ENCODE peak calls at places on chromosomes 1 and 21, in six cellular contexts. W is A549; H is cardiac muscle cell; T is lower lobe of right lung; K is psoas muscle; I is CD8-positive, alpha-beta T cell. E is an unnamed sample. For H3K4me1, the result is how much of the 10 kb centered on the place peaks cover.

GRCh38 chr1:45442272-45442671 is 48.7 kb downstream of the TESK2 start:
- DNase-seq in W (no peak), K (no peak), T (no peak), I (no peak), H (no peak), E (no peak)

GRCh38 chr1:70318191-70318590 is 36.3 kb downstream of the ANKRD13C start:
- DNase-seq in T (no peak), K (no peak), I (no peak), H (no peak), W (no peak), E (no peak)

GRCh38 chr1:181448461-181448860 is 34.9 kb upstream of the CACNA1E start:
- DNase-seq in K (no peak), W (no peak), T (no peak), I (no peak), H (no peak), E (no peak)

GRCh38 chr1:17439250-17440073 is at the start of gene RCC2:
- DNase-seq in I (peak), K (peak), H (peak), W (peak), T (peak), E (no peak)

GRCh38 chr1:30977105-30977504 is 68.5 kb upstream of the SDC3 start:
- DNase-seq in I (no peak), K (no peak), T (no peak), W (peak), H (no peak), E (no peak)

GRCh38 chr1:98046031-98046641 is 125.3 kb upstream of the DPYD start:
- DNase-seq in W (no peak), H (peak), T (peak), K (no peak), I (no peak), E (no peak)

GRCh38 chr1:171266930-171267329 is 18.6 kb downstream of the FMO1 start:
- DNase-seq in I (no peak), H (no peak), T (no peak), W (no peak), K (no peak), E (no peak)

GRCh38 chr1:83857108-83857507 is 141.8 kb downstream of the TTLL7 start:
- DNase-seq in K (no peak), H (peak), I (no peak), W (no peak), T (no peak), E (no peak)

GRCh38 chr1:154747841-154748766 is 122.0 kb downstream of the KCNN3 start:
- DNase-seq in I (peak), K (no peak), T (no peak), H (no peak), W (no peak), E (no peak)

GRCh38 chr1:46941135-46941694 is at the start of gene CYP4A11:
- DNase-seq in K (no peak), T (no peak), W (no peak), H (no peak), I (no peak), E (no peak)

GRCh38 chr21:25465263-25465662 is 142.0 kb downstream of the MRPL39 start:
- DNase-seq in H (no peak), K (no peak), W (no peak), I (no peak), T (no peak), E (no peak)

GRCh38 chr1:52365091-52365745 is 787 bp downstream of the CC2D1B start:
- DNase-seq in T (peak), W (peak), K (peak), H (peak), I (no peak), E (no peak)

GRCh38 chr1:63894627-63895256 is 120.9 kb downstream of the ROR1 start:
- DNase-seq in W (no peak), H (no peak), I (no peak), T (no peak), K (no peak), E (no peak)

GRCh38 chr1:93995837-93996526 is 86.8 kb upstream of the GCLM start:
- DNase-seq in H (peak), K (no peak), W (no peak), I (no peak), T (no peak), E (no peak)

GRCh38 chr1:180343931-180344406 is 113.9 kb downstream of the LHX4 start:
- DNase-seq in H (peak), K (peak), T (no peak), W (no peak), I (no peak), E (no peak)

GRCh38 chr1:196535727-196536126 is 72.5 kb downstream of the KCNT2 start:
- DNase-seq in T (no peak), I (no peak), H (no peak), K (no peak), W (no peak), E (no peak)

GRCh38 chr1:200979574-200980451 is 43.7 kb downstream of the KIF21B start:
- DNase-seq in H (no peak), K (no peak), I (peak), W (peak), T (peak), E (no peak)

GRCh38 chr1:220487297-220487820 is 40.6 kb upstream of the MARK1 start:
- DNase-seq in I (no peak), T (no peak), K (no peak), H (no peak), W (no peak), E (no peak)

GRCh38 chr1:87763498-87763897 is 434.8 kb downstream of the LMO4 start:
- DNase-seq in K (no peak), W (no peak), I (no peak), H (no peak), T (no peak), E (no peak)

GRCh38 chr1:109776911-109777310 is 13.2 kb upstream of the EPS8L3 start:
- DNase-seq in W (peak), I (peak), T (peak), H (peak), K (peak), E (peak)

GRCh38 chr1:243345205-243345604 is 89.4 kb downstream of the SDCCAG8 start:
- DNase-seq in W (no peak), K (no peak), T (no peak), H (no peak), I (no peak), E (no peak)

GRCh38 chr1:115837762-115838421 is 3.0 kb downstream of the NHLH2 start:
- DNase-seq in W (no peak), T (no peak), I (no peak), K (no peak), H (no peak), E (no peak)

GRCh38 chr1:78279051-78279450 is 211.7 kb upstream of the PTGFR start:
- DNase-seq in W (no peak), H (no peak), T (no peak), I (no peak), K (no peak), E (no peak)

GRCh38 chr1:43427941-43428340 is 25.8 kb downstream of the HYI start:
- DNase-seq in T (no peak), K (peak), I (no peak), H (no peak), W (no peak), E (no peak)

GRCh38 chr1:96240438-96240837 is 481.1 kb upstream of the PTBP2 start:
- DNase-seq in W (no peak), K (no peak), H (no peak), T (no peak), I (no peak), E (no peak)

GRCh38 chr1:222970040-222970439 is 155.2 kb downstream of the DISP1 start:
- DNase-seq in T (no peak), K (no peak), W (no peak), H (no peak), I (no peak), E (no peak)

GRCh38 chr1:20507564-20508410 is at the start of gene MUL1:
- DNase-seq in T (peak), H (peak), W (peak), I (peak), K (peak), E (peak)
- H3K4me3 ChIP-seq in T (peak), H (peak), W (peak), I (peak), K (peak), E (peak)

GRCh38 chr1:233647083-233647482 is 33.2 kb downstream of the KCNK1 start:
- DNase-seq in T (no peak), W (no peak), K (no peak), I (no peak), H (no peak), E (no peak)
- H3K4me1 ChIP-seq in T (under half), W (under half), K (under half), I (under half), H (under half), E (under half)

DNA sequence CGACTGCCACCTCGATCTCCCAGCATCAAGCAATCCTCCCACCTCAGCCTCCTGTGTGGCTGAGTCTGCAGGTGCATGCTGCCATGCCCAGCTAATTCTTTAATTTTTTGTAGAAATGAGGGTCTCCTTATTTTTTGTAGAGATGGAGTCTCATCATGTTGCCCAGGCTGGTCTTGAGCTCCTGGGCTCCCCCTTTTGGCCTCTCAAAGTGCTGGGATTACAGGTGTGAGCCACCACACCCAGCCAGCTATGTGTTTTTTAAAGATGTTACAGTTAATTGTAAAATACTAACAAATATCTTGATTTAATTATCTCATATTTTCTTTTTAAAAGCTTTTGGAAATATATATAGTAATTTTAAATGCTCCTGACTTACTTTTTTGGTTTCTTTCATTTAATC is 181.3 kb upstream of the DMRTA2 start:
- DNase-seq in T (no peak), I (no peak), K (no peak), H (no peak), W (no peak), E (no peak)
- TF ChIP-seq CTCF in T (no peak), I (no peak), K (no peak), H (no peak), W (no peak), E (no peak)

GRCh38 chr1:207499573-207499972 is 3.6 kb downstream of the CR1 start:
- DNase-seq in K (peak), H (peak), I (peak), W (peak), T (peak), E (no peak)

GRCh38 chr1:207495816-207496792 is at the start of gene CR1:
- DNase-seq in I (peak), W (no peak), T (peak), K (peak), H (peak), E (no peak)

GRCh38 chr1:207497951-207498350 is 2.0 kb downstream of the CR1 start:
- DNase-seq in H (no peak), T (no peak), K (no peak), I (no peak), W (no peak), E (no peak)

GRCh38 chr1:207493212-207493611 is 2.7 kb upstream of the CR1 start:
- DNase-seq in I (no peak), W (no peak), H (no peak), T (no peak), K (no peak), E (no peak)

GRCh38 chr1:207494171-207494570 is 1.8 kb upstream of the CR1 start:
- DNase-seq in I (no peak), T (no peak), K (no peak), W (no peak), H (no peak), E (no peak)
- H3K4me3 ChIP-seq in I (no peak), T (no peak), K (no peak), W (no peak), H (no peak), E (no peak)

GRCh38 chr1:156772222-156772621 is 4.9 kb downstream of the PRCC start:
- DNase-seq in H (no peak), T (no peak), W (no peak), K (no peak), I (no peak), E (no peak)
- H3K4me1 ChIP-seq in H (under half), T (under half), W (under half), K (half or more), I (under half), E (under half)

GRCh38 chr1:55010887-55011217 is 12.1 kb downstream of the BSND start:
- DNase-seq in T (no peak), H (no peak), K (no peak), I (no peak), W (no peak), E (peak)
- TF ChIP-seq CTCF in T (no peak), H (no peak), K (no peak), I (no peak), W (no peak), E (no peak)